ENCODE peak calls at places on chromosomes 13 and 19, in four cellular contexts. O, A, B and G are unnamed samples.

GRCh38 chr13:99356216-99357089 is 49.3 kb upstream of the GPR183 start:
- DNase-seq in A (peak), B (peak), O (peak), G (no peak)

GRCh38 chr19:5798244-5798643 is 6.6 kb upstream of the NRTN start:
- DNase-seq in A (no peak), O (no peak), B (no peak), G (no peak)

GRCh38 chr19:7772752-7773291 is 9.8 kb downstream of the CLEC4M start:
- DNase-seq in B (no peak), O (peak), A (no peak), G (no peak)

GRCh38 chr13:101755228-101755887 is 302.9 kb downstream of the ITGBL1 start:
- DNase-seq in A (no peak), B (no peak), O (no peak), G (no peak)

GRCh38 chr19:10333758-10334339 is 520 bp upstream of the RAVER1 start:
- DNase-seq in O (no peak), B (no peak), A (no peak), G (no peak)

GRCh38 chr13:55576389-55576788 is 1564.3 kb upstream of the PRR20A start:
- DNase-seq in O (no peak), B (no peak), A (no peak), G (no peak)

GRCh38 chr13:50208826-50209335 is 193.6 kb downstream of the KCNRG start:
- DNase-seq in B (peak), A (peak), O (peak), G (no peak)

GRCh38 chr13:110523838-110524237 is 37.7 kb downstream of the RAB20 start:
- DNase-seq in A (no peak), O (no peak), B (no peak), G (no peak)

GRCh38 chr13:101763191-101763590 is 310.7 kb downstream of the ITGBL1 start:
- DNase-seq in B (no peak), O (no peak), A (no peak), G (no peak)

GRCh38 chr19:10474962-10475451 is 28.1 kb downstream of the KEAP1 start:
- DNase-seq in O (no peak), A (no peak), B (no peak), G (no peak)

GRCh38 chr13:112895521-112896465 is 73.2 kb upstream of the MCF2L start:
- DNase-seq in O (no peak), A (no peak), B (no peak), G (no peak)

GRCh38 chr19:575527-576506 is 3.4 kb downstream of the BSG start:
- DNase-seq in B (no peak), A (no peak), O (no peak), G (no peak)